ENCODE peak calls at places on chromosomes 5 and 9, in ten cellular contexts. Z, A, N, Y, L, X, V, B, U and D are unnamed samples. For H3K36me3, H3K9me3 and H3K27me3, the result is how much of the 10 kb centered on the place peaks cover.

GRCh38 chr5:34030058-34030457 is 13.0 kb downstream of the C1QTNF3 start:
- DNase-seq in Z (no peak), A (no peak), N (no peak), Y (no peak), L (no peak), X (no peak), V (no peak), B (no peak), U (no peak), D (no peak)

GRCh38 chr5:14281746-14282181 is 138.6 kb downstream of the TRIO start:
- DNase-seq in Z (no peak), A (no peak), N (no peak), Y (no peak), L (no peak), X (no peak), V (no peak), B (no peak), U (no peak), D (no peak)

GRCh38 chr9:27538668-27539067 is 9.1 kb upstream of the MOB3B start:
- DNase-seq in Z (no peak), A (no peak), N (no peak), Y (no peak), L (peak), X (no peak), V (no peak), B (no peak), U (no peak), D (no peak)

GRCh38 chr5:178683758-178684157 is 46.7 kb downstream of the ZNF354A start:
- DNase-seq in Z (no peak), A (no peak), N (no peak), Y (no peak), L (peak), X (no peak), V (no peak), B (no peak), U (no peak), D (no peak)

GRCh38 chr9:91954841-91955471 is 4.9 kb upstream of the ROR2 start:
- DNase-seq in Z (peak), A (peak), N (peak), Y (no peak), L (peak), X (peak), V (no peak), B (no peak), U (peak), D (peak)

GRCh38 chr9:119003218-119003617 is 366.0 kb downstream of the BRINP1 start:
- DNase-seq in Z (peak), A (no peak), N (no peak), Y (no peak), L (no peak), X (no peak), V (no peak), B (no peak), U (no peak), D (no peak)

GRCh38 chr5:153276151-153276550 is 214.3 kb upstream of the GRIA1 start:
- DNase-seq in Z (peak), A (peak), N (peak), Y (peak), L (peak), X (peak), V (no peak), B (no peak), U (no peak), D (no peak)

GRCh38 chr5:84303315-84303714 is 81.4 kb downstream of the EDIL3 start:
- DNase-seq in Z (peak), A (no peak), N (no peak), Y (no peak), L (no peak), X (no peak), V (no peak), B (no peak), U (no peak), D (no peak)

GRCh38 chr5:102536323-102536928 is 37.6 kb upstream of the SLCO6A1 start:
- DNase-seq in Z (peak), A (peak), N (no peak), Y (no peak), L (no peak), X (no peak), V (no peak), B (no peak), U (no peak), D (no peak)

GRCh38 chr5:8981016-8981415 is 564.9 kb downstream of the SEMA5A start:
- DNase-seq in Z (peak), A (no peak), N (no peak), Y (no peak), L (no peak), X (no peak), V (no peak), B (no peak), U (no peak), D (no peak)

GRCh38 chr5:172356047-172356446 is 72.5 kb upstream of the UBTD2 start:
- DNase-seq in Z (no peak), A (no peak), N (no peak), Y (no peak), L (no peak), X (no peak), V (no peak), B (no peak), U (no peak), D (no peak)

GRCh38 chr9:79611091-79611614 is 39.4 kb downstream of the TLE4 start:
- DNase-seq in Z (peak), A (no peak), N (no peak), Y (no peak), L (peak), X (peak), V (no peak), B (no peak), U (no peak), D (no peak)

GRCh38 chr9:20606637-20607036 is 15.7 kb downstream of the MLLT3 start:
- DNase-seq in Z (no peak), A (no peak), N (no peak), Y (no peak), L (peak), X (no peak), V (peak), B (no peak), U (peak), D (no peak)

GRCh38 chr5:124952566-124952965 is 206.1 kb upstream of the ZNF608 start:
- DNase-seq in Z (no peak), A (peak), N (no peak), Y (no peak), L (no peak), X (no peak), V (no peak), B (peak), U (no peak), D (no peak)

GRCh38 chr9:23492126-23493002 is 333.7 kb downstream of the ELAVL2 start:
- DNase-seq in Z (peak), A (peak), N (no peak), Y (no peak), L (peak), X (no peak), V (no peak), B (no peak), U (no peak), D (peak)

GRCh38 chr9:128621730-128622455 is 34.8 kb downstream of the DYNC2I2 start:
- DNase-seq in Z (no peak), A (no peak), N (no peak), Y (peak), L (no peak), X (no peak), V (no peak), B (no peak), U (no peak), D (no peak)

GRCh38 chr9:108637340-108637739 is 218.4 kb downstream of the ACTL7B start:
- DNase-seq in Z (no peak), A (no peak), N (no peak), Y (no peak), L (no peak), X (no peak), V (no peak), B (no peak), U (no peak), D (no peak)

GRCh38 chr9:135809166-135809565 is 98.2 kb downstream of the CAMSAP1 start:
- DNase-seq in Z (peak), A (no peak), N (no peak), Y (no peak), L (no peak), X (no peak), V (no peak), B (no peak), U (no peak), D (no peak)

GRCh38 chr9:129333961-129334743 is 156.1 kb upstream of the IER5L start:
- DNase-seq in Z (peak), A (no peak), N (peak), Y (peak), L (peak), X (peak), V (peak), B (no peak), U (peak), D (peak)

GRCh38 chr9:26243722-26244121 is 565.5 kb upstream of the TUSC1 start:
- DNase-seq in Z (peak), A (no peak), N (no peak), Y (no peak), L (no peak), X (no peak), V (no peak), B (no peak), U (no peak), D (no peak)

GRCh38 chr9:19409406-19410194 is 791 bp downstream of the ACER2 start:
- DNase-seq in Z (peak), A (no peak), N (peak), Y (peak), L (peak), X (peak), V (no peak), B (no peak), U (peak), D (peak)

GRCh38 chr9:116141864-116142561 is 11.6 kb upstream of the PAPPA start:
- DNase-seq in Z (peak), A (no peak), N (no peak), Y (no peak), L (no peak), X (no peak), V (no peak), B (no peak), U (no peak), D (no peak)

GRCh38 chr5:139960723-139961383 is 82.2 kb downstream of the NRG2 start:
- DNase-seq in Z (no peak), A (peak), N (no peak), Y (no peak), L (no peak), X (no peak), V (peak), B (peak), U (peak), D (no peak)

GRCh38 chr5:172101547-172102225 is 86.3 kb downstream of the STK10 start:
- DNase-seq in Z (no peak), A (no peak), N (no peak), Y (no peak), L (no peak), X (no peak), V (no peak), B (no peak), U (no peak), D (no peak)

GRCh38 chr9:27847380-27847779 is 274.1 kb upstream of the C9orf72 start:
- DNase-seq in Z (no peak), A (no peak), N (no peak), Y (no peak), L (no peak), X (no peak), V (no peak), B (no peak), U (no peak), D (no peak)

GRCh38 chr9:73871636-73872035 is 625.5 kb upstream of the RORB start:
- DNase-seq in Z (no peak), A (no peak), N (no peak), Y (no peak), L (no peak), X (no peak), V (no peak), B (no peak), U (no peak), D (no peak)

GRCh38 chr5:87645241-87645640 is 232.5 kb upstream of the CCNH start:
- DNase-seq in Z (no peak), A (no peak), N (no peak), Y (no peak), L (no peak), X (no peak), V (no peak), B (no peak), U (no peak), D (no peak)

GRCh38 chr9:134986957-134987356 is 69.2 kb upstream of the FCN1 start:
- DNase-seq in Z (no peak), A (no peak), N (peak), Y (no peak), L (no peak), X (no peak), V (no peak), B (no peak), U (no peak), D (no peak)

GRCh38 chr5:89081360-89081759 is 198.4 kb upstream of the MEF2C start:
- DNase-seq in Z (no peak), A (no peak), N (no peak), Y (no peak), L (no peak), X (no peak), V (no peak), B (peak), U (no peak), D (no peak)

GRCh38 chr5:140246378-140247122 is 56.4 kb downstream of the PFDN1 start:
- DNase-seq in Z (peak), A (no peak), N (no peak), Y (peak), L (no peak), X (no peak), V (no peak), B (no peak), U (peak), D (no peak)

GRCh38 chr9:23826120-23826629 is at the start of gene ELAVL2:
- DNase-seq in Z (peak), A (no peak), N (peak), Y (peak), L (peak), X (peak), V (peak), B (peak), U (peak), D (peak)

GRCh38 chr5:178279723-178280438 is 47.3 kb upstream of the PHYKPL start:
- DNase-seq in Z (peak), A (peak), N (peak), Y (peak), L (peak), X (peak), V (peak), B (no peak), U (peak), D (peak)

GRCh38 chr9:124008855-124009834 is 2.4 kb upstream of the LHX2 start:
- DNase-seq in Z (no peak), A (no peak), N (no peak), Y (no peak), L (no peak), X (no peak), V (no peak), B (no peak), U (no peak), D (peak)

GRCh38 chr5:38948501-38948900 is 102.7 kb downstream of the OSMR start:
- DNase-seq in Z (peak), A (no peak), N (no peak), Y (no peak), L (no peak), X (no peak), V (no peak), B (no peak), U (no peak), D (no peak)

GRCh38 chr5:124927735-124928134 is 181.3 kb upstream of the ZNF608 start:
- DNase-seq in Z (peak), A (no peak), N (no peak), Y (no peak), L (no peak), X (no peak), V (no peak), B (no peak), U (no peak), D (no peak)

GRCh38 chr9:124749811-124750210 is 21.3 kb downstream of the NR6A1 start:
- DNase-seq in Z (peak), A (no peak), N (no peak), Y (no peak), L (no peak), X (no peak), V (no peak), B (no peak), U (no peak), D (no peak)

GRCh38 chr5:180296778-180297177 is 4.9 kb upstream of the MAPK9 start:
- DNase-seq in Z (peak), A (no peak), N (no peak), Y (no peak), L (no peak), X (no peak), V (no peak), B (no peak), U (no peak), D (no peak)

GRCh38 chr5:180297587-180298282 is 5.9 kb upstream of the MAPK9 start:
- DNase-seq in Z (no peak), A (no peak), N (no peak), Y (no peak), L (no peak), X (no peak), V (no peak), B (no peak), U (no peak), D (no peak)

GRCh38 chr5:180301253-180301652 is 9.4 kb upstream of the MAPK9 start:
- DNase-seq in Z (no peak), A (no peak), N (no peak), Y (no peak), L (no peak), X (no peak), V (no peak), B (no peak), U (no peak), D (no peak)

GRCh38 chr5:180302256-180302655 is 10.4 kb upstream of the MAPK9 start:
- DNase-seq in Z (no peak), A (no peak), N (no peak), Y (no peak), L (no peak), X (no peak), V (no peak), B (no peak), U (no peak), D (no peak)

GRCh38 chr5:180299526-180299925 is 7.6 kb upstream of the MAPK9 start:
- DNase-seq in Z (no peak), A (no peak), N (no peak), Y (no peak), L (no peak), X (no peak), V (no peak), B (no peak), U (no peak), D (no peak)
- H3K36me3 ChIP-seq in Z (under half), A (under half), N (under half), Y (under half), L (under half), X (under half), V (under half), B (under half), U (under half), D (under half)

DNA sequence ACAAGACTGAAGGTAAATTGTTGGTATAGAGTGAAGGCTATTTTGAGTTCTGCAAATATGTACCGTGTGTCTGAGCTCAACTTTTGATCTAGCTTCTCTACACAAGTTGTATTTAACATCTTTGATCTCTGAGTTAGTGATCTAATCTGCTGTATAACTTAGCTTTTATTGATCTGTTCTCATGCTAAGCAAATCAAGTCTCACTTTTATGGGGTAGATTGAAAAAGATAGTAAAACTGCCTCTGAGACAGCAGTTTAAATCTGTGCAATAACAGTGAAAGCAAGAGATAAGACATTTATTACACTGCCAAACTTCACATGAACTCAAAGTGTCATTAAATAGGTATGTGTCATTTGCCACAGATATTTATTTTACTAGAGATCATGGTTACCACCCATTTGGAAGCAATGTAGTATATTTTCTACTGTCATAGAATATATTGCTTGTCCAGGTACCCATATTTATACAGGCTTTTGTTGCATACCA is 477.3 kb downstream of the ISL1 start:
- DNase-seq in Z (no peak), A (no peak), N (no peak), Y (no peak), L (no peak), X (no peak), V (no peak), B (no peak), U (no peak), D (no peak)
- H3K9me3 ChIP-seq in Z (under half), A (under half), N (under half), Y (under half), L (under half), X (under half), V (under half), B (under half), U (under half), D (under half)

DNA sequence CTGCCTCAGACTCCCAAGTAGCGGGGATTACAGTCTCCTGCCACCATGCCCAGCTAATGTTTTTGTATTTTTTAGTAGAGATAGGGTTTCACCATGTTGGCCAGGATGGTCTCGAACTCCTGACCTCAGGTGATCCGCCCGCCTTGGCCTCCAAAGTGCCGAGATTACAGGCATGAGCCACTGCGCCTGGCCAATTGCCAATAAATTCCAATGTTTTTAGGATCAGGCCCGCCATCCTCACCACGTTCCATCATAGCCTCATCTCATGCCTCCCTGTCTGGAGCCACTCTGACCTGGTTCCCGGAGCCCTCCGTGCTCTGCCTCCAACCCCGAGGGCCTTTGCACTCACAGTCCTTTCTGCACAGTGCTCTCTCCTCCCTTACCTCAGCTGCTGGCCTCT is 71.5 kb upstream of the RAPGEF1 start:
- DNase-seq in Z (no peak), A (no peak), N (no peak), Y (no peak), L (no peak), X (no peak), V (no peak), B (no peak), U (no peak), D (no peak)
- H3K27me3 ChIP-seq in Z (under half), A (half or more), N (under half), Y (under half), L (under half), X (under half), V (under half), B (under half), U (under half), D (under half)

GRCh38 chr5:132272341-132273210 is 15.1 kb downstream of the PDLIM4 start:
- DNase-seq in Z (peak), A (peak), N (peak), Y (peak), L (peak), X (peak), V (peak), B (no peak), U (peak), D (peak)
- H3K36me3 ChIP-seq in Z (under half), A (under half), N (under half), Y (under half), L (under half), X (under half), V (under half), B (under half), U (under half), D (under half)

GRCh38 chr5:180251887-180252286 is 40.0 kb downstream of the MAPK9 start:
- DNase-seq in Z (no peak), A (no peak), N (no peak), Y (no peak), L (no peak), X (no peak), V (no peak), B (no peak), U (no peak), D (no peak)
- H3K9me3 ChIP-seq in Z (under half), A (under half), N (under half), Y (half or more), L (under half), X (half or more), V (half or more), B (under half), U (under half), D (under half)

GRCh38 chr9:36911601-36912412 is 122.3 kb downstream of the PAX5 start:
- DNase-seq in Z (no peak), A (no peak), N (no peak), Y (no peak), L (no peak), X (no peak), V (no peak), B (no peak), U (no peak), D (no peak)
- H3K27me3 ChIP-seq in Z (half or more), A (under half), N (under half), Y (under half), L (under half), X (under half), V (under half), B (under half), U (under half), D (under half)